ENCODE peak calls at places on chromosomes 3 and 15, in five cellular contexts. R is K562, Y is GM12878, K is SK-N-SH, U is HepG2. Z is an unnamed sample.

GRCh38 chr3:30203301-30203700 is 403.1 kb upstream of the TGFBR2 start:
- DNase-seq in R (no peak), Y (no peak), K (no peak), U (no peak), Z (no peak)

GRCh38 chr3:13624021-13624420 is 75.1 kb downstream of the FBLN2 start:
- DNase-seq in R (no peak), Y (no peak), K (no peak), U (no peak), Z (no peak)

GRCh38 chr3:47909607-47910006 is 106.6 kb downstream of the MAP4 start:
- DNase-seq in R (no peak), Y (no peak), K (no peak), U (no peak), Z (no peak)

GRCh38 chr3:194930439-194931204 is 244.9 kb downstream of the FAM43A start:
- DNase-seq in R (no peak), Y (no peak), K (peak), U (peak), Z (no peak)

GRCh38 chr3:5195605-5196004 is 8.1 kb downstream of the EDEM1 start:
- DNase-seq in R (no peak), Y (no peak), K (no peak), U (no peak), Z (no peak)

GRCh38 chr3:169218314-169218983 is 445.1 kb downstream of the MECOM start:
- DNase-seq in R (peak), Y (no peak), K (peak), U (peak), Z (peak)

GRCh38 chr3:71831599-71831998 is 46.7 kb upstream of the PROK2 start:
- DNase-seq in R (no peak), Y (no peak), K (no peak), U (no peak), Z (no peak)

GRCh38 chr15:59292393-59292792 is 80.3 kb downstream of the MYO1E start:
- DNase-seq in R (no peak), Y (no peak), K (no peak), U (peak), Z (no peak)

GRCh38 chr3:185823280-185824044 is 1.4 kb downstream of the IGF2BP2 start:
- DNase-seq in R (peak), Y (no peak), K (peak), U (no peak), Z (peak)

GRCh38 chr3:44722103-44722401 is 7.4 kb upstream of the ZNF501 start:
- DNase-seq in R (no peak), Y (no peak), K (no peak), U (no peak), Z (no peak)

GRCh38 chr3:196624907-196625306 is 14.6 kb upstream of the NRROS start:
- DNase-seq in R (no peak), Y (no peak), K (no peak), U (no peak), Z (no peak)

GRCh38 chr15:69719527-69719926 is 266.9 kb downstream of the RPLP1 start:
- DNase-seq in R (no peak), Y (no peak), K (no peak), U (no peak), Z (no peak)

GRCh38 chr3:69368129-69368741 is 17.7 kb downstream of the FRMD4B start:
- DNase-seq in R (no peak), Y (peak), K (no peak), U (no peak), Z (no peak)

GRCh38 chr3:58994746-58995330 is 55.0 kb downstream of the CFAP20DC start:
- DNase-seq in R (peak), Y (peak), K (peak), U (peak), Z (peak)

GRCh38 chr15:52803543-52804306 is 13.6 kb upstream of the ONECUT1 start:
- DNase-seq in R (no peak), Y (no peak), K (no peak), U (no peak), Z (no peak)

GRCh38 chr15:41486286-41486685 is 7.4 kb upstream of the ITPKA start:
- DNase-seq in R (no peak), Y (no peak), K (peak), U (no peak), Z (no peak)

GRCh38 chr15:52651114-52651513 is 28.1 kb downstream of the ATOSA start:
- DNase-seq in R (no peak), Y (no peak), K (no peak), U (no peak), Z (no peak)

GRCh38 chr3:72157782-72158638 is 373.1 kb upstream of the PROK2 start:
- DNase-seq in R (no peak), Y (no peak), K (no peak), U (no peak), Z (no peak)

GRCh38 chr3:14377838-14378169 is 24.6 kb upstream of the SLC6A6 start:
- DNase-seq in R (no peak), Y (peak), K (no peak), U (no peak), Z (no peak)

GRCh38 chr15:32838820-32839219 is 121.0 kb downstream of the GREM1 start:
- DNase-seq in R (no peak), Y (no peak), K (no peak), U (peak), Z (no peak)

GRCh38 chr3:107315136-107315535 is 62.1 kb upstream of the CCDC54 start:
- DNase-seq in R (no peak), Y (no peak), K (no peak), U (no peak), Z (no peak)

GRCh38 chr15:42070276-42070965 is 23.9 kb downstream of the PLA2G4D start:
- DNase-seq in R (no peak), Y (no peak), K (no peak), U (no peak), Z (no peak)

GRCh38 chr3:181727122-181728036 is 15.7 kb downstream of the SOX2 start:
- DNase-seq in R (no peak), Y (no peak), K (no peak), U (no peak), Z (no peak)

GRCh38 chr3:73432021-73432722 is 192.6 kb downstream of the PDZRN3 start:
- DNase-seq in R (peak), Y (no peak), K (peak), U (peak), Z (peak)

DNA sequence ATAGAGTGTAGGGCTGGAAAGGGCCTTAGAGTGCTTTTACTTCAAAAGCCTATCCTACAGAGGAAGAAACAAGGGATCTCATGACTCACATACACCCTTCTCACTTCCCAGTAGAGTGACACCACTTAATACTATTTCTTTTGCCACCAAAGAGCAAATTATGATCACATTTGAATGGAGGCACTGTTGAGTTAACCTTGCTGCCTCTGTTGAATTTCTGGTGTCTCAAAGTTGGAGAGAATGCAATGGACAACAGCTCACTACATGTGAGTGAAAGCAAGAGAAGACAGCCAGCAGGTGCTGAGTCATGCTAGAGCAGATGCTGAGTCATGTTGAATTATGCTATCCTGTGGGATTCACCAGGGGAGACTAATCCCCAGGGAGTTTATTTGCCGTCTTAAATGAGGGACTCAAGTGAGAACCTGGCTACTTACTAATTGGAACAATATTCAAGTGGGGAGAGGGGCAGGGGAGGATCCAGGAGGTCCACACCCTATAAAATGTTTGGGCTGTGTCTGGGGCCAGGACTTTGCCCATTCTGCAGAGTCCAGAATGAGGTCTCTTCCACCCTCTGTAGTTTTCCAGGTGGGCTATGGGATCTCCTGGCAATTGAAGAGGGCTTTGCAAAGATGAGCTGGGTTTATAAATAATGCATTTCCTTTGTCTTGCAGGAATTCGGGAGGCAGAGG is 35.8 kb downstream of the ST8SIA2 start:
- DNase-seq in R (peak), Y (no peak), K (peak), U (no peak), Z (no peak)
- TF ChIP-seq FOXM1 in R (no peak), Y (no peak), K (no peak), U (no peak), Z (no peak)

GRCh38 chr3:12334786-12335185 is 45.9 kb downstream of the PPARG start:
- DNase-seq in R (no peak), Y (no peak), K (no peak), U (no peak), Z (no peak)

GRCh38 chr3:12336099-12336498 is 47.2 kb downstream of the PPARG start:
- DNase-seq in R (no peak), Y (no peak), K (no peak), U (no peak), Z (no peak)

GRCh38 chr3:12339701-12340480 is 51.0 kb downstream of the PPARG start:
- DNase-seq in R (no peak), Y (no peak), K (no peak), U (no peak), Z (no peak)

GRCh38 chr3:12338595-12339546 is 50.0 kb downstream of the PPARG start:
- DNase-seq in R (no peak), Y (no peak), K (no peak), U (no peak), Z (no peak)

DNA sequence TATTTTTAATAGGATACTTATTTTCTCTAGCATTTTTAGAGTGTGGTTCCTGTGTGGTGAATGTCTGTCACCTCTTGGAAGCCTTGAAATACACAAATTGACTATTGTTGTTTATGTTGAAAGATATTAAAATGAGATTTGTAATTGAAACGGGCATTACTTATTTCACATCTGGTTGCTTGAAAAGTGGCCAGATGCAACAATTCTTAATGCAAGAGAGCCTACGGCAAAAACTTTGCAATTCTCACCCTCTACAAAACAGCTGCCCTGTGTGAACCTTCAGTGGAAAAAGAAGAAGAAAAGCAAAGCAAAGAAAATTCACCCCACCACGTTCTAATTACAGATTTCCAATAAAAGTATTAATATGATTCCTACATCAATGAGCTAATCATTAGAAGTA is 46.6 kb downstream of the PPARG start:
- DNase-seq in R (no peak), Y (no peak), K (no peak), U (no peak), Z (no peak)
- TF ChIP-seq FOXM1 in R (no peak), Y (no peak), K (no peak), U (no peak), Z (no peak)

GRCh38 chr3:115922681-115923347 is 299.5 kb downstream of the GAP43 start:
- DNase-seq in R (peak), Y (no peak), K (no peak), U (peak), Z (peak)
- TF ChIP-seq FOXM1 in R (no peak), Y (no peak), K (no peak), U (no peak), Z (no peak)

GRCh38 chr3:46875560-46875959 is 2.0 kb upstream of the PTH1R start:
- DNase-seq in R (no peak), Y (no peak), K (no peak), U (no peak), Z (no peak)
- TF ChIP-seq FOXM1 in R (no peak), Y (no peak), K (no peak), U (no peak), Z (no peak)

GRCh38 chr3:93910085-93910484 is 63.6 kb downstream of the PROS1 start:
- DNase-seq in R (no peak), Y (no peak), K (no peak), U (no peak), Z (no peak)

GRCh38 chr3:93907132-93907531 is 66.6 kb downstream of the PROS1 start:
- DNase-seq in R (no peak), Y (no peak), K (no peak), U (no peak), Z (no peak)

GRCh38 chr3:93904568-93904967 is 69.1 kb downstream of the PROS1 start:
- DNase-seq in R (no peak), Y (no peak), K (no peak), U (no peak), Z (no peak)

DNA sequence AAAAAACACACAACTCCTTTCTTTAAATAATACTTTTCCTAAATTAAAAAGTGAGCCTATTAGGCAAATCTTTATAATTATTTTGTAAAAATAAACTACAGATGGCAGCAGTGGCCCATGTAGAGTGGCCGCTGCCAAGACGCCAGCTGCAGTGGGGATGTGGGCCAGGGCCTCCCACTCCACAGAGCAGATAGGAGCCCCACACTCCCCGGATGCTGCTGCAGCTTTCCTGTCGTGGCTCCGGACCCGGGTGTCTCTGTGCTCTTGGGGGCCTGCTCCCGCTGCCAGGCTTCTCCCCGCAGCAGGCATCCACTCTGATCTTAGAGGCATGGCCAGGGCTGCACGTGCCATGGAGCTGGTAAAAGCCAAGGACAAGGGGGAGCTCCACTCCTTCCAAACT is 67.5 kb downstream of the PROS1 start:
- DNase-seq in R (no peak), Y (no peak), K (peak), U (no peak), Z (no peak)
- TF ChIP-seq FOXM1 in R (no peak), Y (no peak), K (no peak), U (no peak), Z (no peak)

GRCh38 chr3:37494206-37494605 is 319.8 kb upstream of the LRRFIP2 start:
- DNase-seq in R (no peak), Y (no peak), K (no peak), U (no peak), Z (no peak)
- TF ChIP-seq FOXM1 in R (no peak), Y (no peak), K (no peak), U (no peak), Z (no peak)

Z was measured in HEK293T.